ENCODE peak calls at places on chromosomes 4 and X, in ten cellular contexts. Q is mammary epithelial cell; R is astrocyte of the spinal cord; V is kidney epithelial cell; P is naive B cell; G is CD8-positive, alpha-beta T cell; T is cardiac muscle cell; L is stimulated activated CD4-positive, alpha-beta T cell treated with anti-CD3 and anti-CD28 coated beads, Interleukin-15, amount 100 ng/mL, for 1 hour; W is stromal cell of bone marrow; B is DMS153. Z is an unnamed sample.

GRCh38 chr4:64489628-64490027 is 80.4 kb upstream of the TECRL start:
- DNase-seq in Q (no peak), R (no peak), V (no peak), P (no peak), G (no peak), T (no peak), L (no peak), W (no peak), B (no peak), Z (no peak)

GRCh38 chrX:43940811-43941210 is 32.4 kb downstream of the NDP start:
- DNase-seq in Q (peak), R (peak), V (no peak), P (no peak), G (no peak), T (no peak), L (no peak), W (peak), B (no peak), Z (no peak)

GRCh38 chr4:38368612-38369011 is 295.4 kb upstream of the KLF3 start:
- DNase-seq in Q (no peak), R (peak), V (no peak), P (no peak), G (no peak), T (no peak), L (no peak), W (no peak), B (no peak), Z (no peak)

GRCh38 chr4:136662539-136662938 is 869.8 kb downstream of the PCDH18 start:
- DNase-seq in Q (no peak), R (no peak), V (no peak), P (no peak), G (no peak), T (no peak), L (no peak), W (no peak), B (no peak), Z (no peak)

GRCh38 chrX:65871671-65872311 is 168.1 kb downstream of the VSIG4 start:
- DNase-seq in Q (peak), R (no peak), V (no peak), P (no peak), G (no peak), T (no peak), L (no peak), W (no peak), B (peak), Z (peak)

GRCh38 chrX:40184968-40185367 is 87.2 kb upstream of the BCOR start:
- DNase-seq in Q (no peak), R (no peak), V (no peak), P (no peak), G (no peak), T (no peak), L (no peak), W (no peak), B (no peak), Z (no peak)

GRCh38 chrX:34879361-34879760 is 63.2 kb upstream of the FAM47B start:
- DNase-seq in Q (no peak), R (no peak), V (no peak), P (no peak), G (no peak), T (no peak), L (no peak), W (no peak), B (no peak), Z (no peak)

GRCh38 chr4:26723216-26723615 is 137.4 kb upstream of the STIM2 start:
- DNase-seq in Q (no peak), R (no peak), V (no peak), P (no peak), G (no peak), T (no peak), L (no peak), W (no peak), B (no peak), Z (no peak)

GRCh38 chr4:8471211-8471875 is 30.8 kb downstream of the TRMT44 start:
- DNase-seq in Q (no peak), R (no peak), V (no peak), P (no peak), G (no peak), T (no peak), L (no peak), W (no peak), B (no peak), Z (no peak)

GRCh38 chrX:120251471-120252011 is 929 bp downstream of the ZBTB33 start:
- DNase-seq in Q (peak), R (peak), V (no peak), P (peak), G (peak), T (peak), L (no peak), W (no peak), B (peak), Z (no peak)

GRCh38 chr4:40301592-40301991 is 33.5 kb upstream of the CHRNA9 start:
- DNase-seq in Q (no peak), R (no peak), V (no peak), P (peak), G (peak), T (no peak), L (no peak), W (no peak), B (no peak), Z (no peak)

GRCh38 chr4:11876104-11876503 is 447.4 kb upstream of the HS3ST1 start:
- DNase-seq in Q (no peak), R (no peak), V (no peak), P (no peak), G (no peak), T (no peak), L (no peak), W (no peak), B (no peak), Z (no peak)

GRCh38 chr4:108432418-108432817 is 188.0 kb upstream of the RPL34 start:
- DNase-seq in Q (no peak), R (no peak), V (no peak), P (no peak), G (no peak), T (no peak), L (no peak), W (no peak), B (no peak), Z (no peak)

GRCh38 chr4:152342293-152342692 is 193.6 kb downstream of the FBXW7 start:
- DNase-seq in Q (peak), R (peak), V (peak), P (no peak), G (no peak), T (no peak), L (no peak), W (peak), B (no peak), Z (peak)

GRCh38 chr4:185541251-185541671 is 6.0 kb upstream of the PDLIM3 start:
- DNase-seq in Q (no peak), R (peak), V (no peak), P (no peak), G (no peak), T (no peak), L (no peak), W (no peak), B (no peak), Z (no peak)

GRCh38 chrX:9383655-9384054 is 81.2 kb upstream of the TBL1X start:
- DNase-seq in Q (no peak), R (no peak), V (no peak), P (no peak), G (no peak), T (no peak), L (no peak), W (no peak), B (no peak), Z (no peak)

GRCh38 chr4:27381806-27382205 is 521.2 kb downstream of the STIM2 start:
- DNase-seq in Q (no peak), R (peak), V (no peak), P (no peak), G (no peak), T (no peak), L (no peak), W (no peak), B (no peak), Z (no peak)

GRCh38 chr4:60020389-60020788 is 1179.7 kb upstream of the ADGRL3 start:
- DNase-seq in Q (no peak), R (no peak), V (no peak), P (no peak), G (no peak), T (peak), L (no peak), W (no peak), B (no peak), Z (no peak)

GRCh38 chrX:254630-255215 is 26.5 kb upstream of the PLCXD1 start:
- DNase-seq in Q (no peak), R (no peak), V (no peak), P (no peak), G (no peak), T (no peak), L (no peak), W (no peak), B (no peak), Z (no peak)

GRCh38 chr4:112182604-112183003 is 37.4 kb downstream of the FAM241A start:
- DNase-seq in Q (no peak), R (no peak), V (no peak), P (no peak), G (no peak), T (no peak), L (no peak), W (no peak), B (no peak), Z (no peak)

GRCh38 chr4:184534511-184535391 is 60.4 kb upstream of the IRF2 start:
- DNase-seq in Q (peak), R (peak), V (no peak), P (peak), G (no peak), T (peak), L (no peak), W (peak), B (no peak), Z (no peak)

GRCh38 chr4:38275331-38275821 is 315.2 kb downstream of the PTTG2 start:
- DNase-seq in Q (peak), R (no peak), V (peak), P (no peak), G (no peak), T (no peak), L (no peak), W (no peak), B (peak), Z (peak)

GRCh38 chr4:87375719-87376291 is 15.2 kb downstream of the HSD17B11 start:
- DNase-seq in Q (peak), R (peak), V (peak), P (peak), G (no peak), T (peak), L (no peak), W (peak), B (no peak), Z (no peak)

Z was measured in epithelial cell of prostate.